ENCODE peak calls at places on chromosomes 3 and 15, in four cellular contexts. N is WTC11, P is K562, J is HepG2. H is an unnamed sample.
A peak's percentile ranks its signal among the peaks of the same experiment; 100 is the strongest.

GRCh38 chr3:71120012-71120411 is 463.5 kb downstream of the FOXP1 start:
- DNase-seq in P (no peak), N (no peak), J (no peak), H (no peak)

GRCh38 chr3:36679384-36680200 is 84.8 kb downstream of the DCLK3 start:
- DNase-seq in N (no peak), J (no peak), P (no peak), H (no peak)

GRCh38 chr15:75348034-75348562 is 1.3 kb downstream of the NEIL1 start:
- DNase-seq in N (no peak), J (no peak), P (no peak), H (peak; percentile 37)

GRCh38 chr3:109548192-109548938 is 211.0 kb upstream of the DPPA4 start:
- DNase-seq in J (no peak), P (no peak), N (no peak), H (no peak)

GRCh38 chr3:71570453-71571038 is 13.0 kb downstream of the FOXP1 start:
- DNase-seq in J (no peak), N (no peak), P (no peak), H (no peak)

GRCh38 chr3:37628711-37629301 is 232.9 kb upstream of the CTDSPL start:
- DNase-seq in J (no peak), N (no peak), P (no peak), H (peak; percentile 47)

GRCh38 chr15:38002883-38003477 is 68.5 kb downstream of the TMCO5A start:
- DNase-seq in N (peak; percentile 79), J (peak; percentile 49), P (peak; percentile 27), H (no peak)

GRCh38 chr15:75815811-75816719 is 27.2 kb upstream of the UBE2Q2 start:
- DNase-seq in J (no peak), N (no peak), P (no peak), H (no peak)

GRCh38 chr3:23686535-23686934 is 119.2 kb upstream of the UBE2E1 start:
- DNase-seq in J (no peak), P (no peak), N (no peak), H (no peak)

GRCh38 chr3:70176224-70176623 is 136.2 kb downstream of the MDFIC2 start:
- DNase-seq in J (no peak), P (no peak), N (no peak), H (no peak)

GRCh38 chr3:25429441-25429907 is 1.4 kb downstream of the RARB start:
- DNase-seq in J (no peak), N (no peak), P (no peak), H (no peak)

GRCh38 chr3:12479919-12480425 is 4.3 kb upstream of the TSEN2 start:
- DNase-seq in P (peak; percentile 62), N (peak; percentile 32), J (peak; percentile 66), H (peak; percentile 68)

GRCh38 chr3:159786489-159787181 is 202.0 kb upstream of the IL12A start:
- DNase-seq in N (no peak), J (no peak), P (no peak), H (no peak)

GRCh38 chr3:24069045-24069444 is 124.0 kb downstream of the NR1D2 start:
- DNase-seq in P (peak; percentile 29), J (peak; percentile 5), N (no peak), H (no peak)

GRCh38 chr3:57983734-57984518 is 24.3 kb upstream of the FLNB start:
- DNase-seq in J (peak; percentile 88), N (no peak), P (peak; percentile 77), H (no peak)

GRCh38 chr15:28026764-28027713 is 72.1 kb downstream of the OCA2 start:
- DNase-seq in P (peak; percentile 34), N (no peak), J (no peak), H (no peak)

GRCh38 chr3:16419640-16420039 is 93.9 kb downstream of the RFTN1 start:
- DNase-seq in P (no peak), J (no peak), N (no peak), H (no peak)

GRCh38 chr3:126343675-126344074 is 13.5 kb downstream of the KLF15 start:
- DNase-seq in P (no peak), N (peak; percentile 9), J (no peak), H (no peak)

GRCh38 chr15:64502537-64502936 is 42.2 kb downstream of the ZNF609 start:
- DNase-seq in N (no peak), P (no peak), J (no peak), H (no peak)

GRCh38 chr3:186413615-186414415 is 51.8 kb upstream of the DGKG start:
- DNase-seq in N (peak; percentile 45), J (no peak), P (no peak), H (no peak)

GRCh38 chr15:91128028-91128427 is 28.0 kb downstream of the SV2B start:
- DNase-seq in N (no peak), P (no peak), J (no peak), H (no peak)

GRCh38 chr15:76174654-76175053 is 114.9 kb downstream of the TMEM266 start:
- DNase-seq in J (no peak), N (no peak), P (no peak), H (no peak)

GRCh38 chr15:100111103-100112060 is 230.4 kb downstream of the ADAMTS17 start:
- DNase-seq in J (peak; percentile 14), N (no peak), P (peak; percentile 6), H (no peak)

GRCh38 chr3:126656376-126657134 is 1.6 kb upstream of the TXNRD3 start:
- DNase-seq in P (no peak), J (no peak), N (no peak), H (no peak)

GRCh38 chr3:171986208-171986607 is 53.2 kb upstream of the FNDC3B start:
- DNase-seq in P (no peak), J (no peak), N (no peak), H (no peak)

GRCh38 chr3:149494022-149494758 is 19.7 kb downstream of the TM4SF4 start:
- DNase-seq in J (peak; percentile 64), N (peak; percentile 82), P (peak; percentile 65), H (peak; percentile 73)

GRCh38 chr3:64354956-64355355 is 129.7 kb upstream of the PRICKLE2 start:
- DNase-seq in J (no peak), N (no peak), P (no peak), H (no peak)

GRCh38 chr3:143581972-143582722 is 266.1 kb downstream of the SLC9A9 start:
- DNase-seq in P (no peak), N (no peak), J (no peak), H (no peak)

GRCh38 chr3:119597548-119598288 is at the start of gene PLA1A:
- DNase-seq in N (no peak), J (peak; percentile 33), P (no peak), H (no peak)

GRCh38 chr3:137020315-137020714 is 62.5 kb downstream of the IL20RB start:
- DNase-seq in J (peak; percentile 20), N (no peak), P (no peak), H (no peak)

GRCh38 chr3:176873261-176873660 is 324.0 kb downstream of the TBL1XR1 start:
- DNase-seq in N (no peak), J (no peak), P (no peak), H (no peak)

GRCh38 chr15:35784745-35785144 is 238.8 kb upstream of the DPH6 start:
- DNase-seq in J (no peak), N (no peak), P (peak; percentile 15), H (peak; percentile 20)

DNA sequence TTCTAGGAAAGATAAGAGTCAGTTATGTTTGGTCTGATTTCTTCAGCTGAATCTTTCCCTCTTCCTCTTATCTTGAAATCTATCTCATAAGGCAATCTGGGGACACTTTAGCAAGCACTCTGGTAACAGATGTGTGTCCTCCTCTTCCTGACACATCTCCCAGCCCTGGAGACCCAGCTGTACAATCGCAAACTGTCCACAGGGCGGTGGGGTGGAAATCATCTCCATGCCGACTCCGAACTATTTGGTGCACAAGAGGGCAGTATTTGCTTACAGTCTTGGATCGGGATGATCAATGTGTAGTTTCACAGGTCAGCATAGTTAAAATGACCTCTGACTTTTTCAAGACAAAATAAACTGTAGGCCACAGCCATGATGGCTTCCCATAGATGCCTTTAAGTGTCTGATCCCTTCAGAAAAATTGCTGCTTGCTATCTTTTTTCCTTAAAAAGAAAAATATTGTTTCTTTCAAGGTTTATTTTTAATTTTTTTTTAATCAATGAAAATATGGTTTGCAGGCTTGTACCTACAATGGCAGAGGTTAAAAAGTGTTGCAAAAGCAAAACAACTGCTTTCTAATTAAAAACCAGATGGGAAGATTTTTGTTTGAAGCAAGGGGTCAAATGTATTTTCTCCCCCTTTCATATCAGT is 17.7 kb downstream of the EEFSEC start:
- DNase-seq in J (peak; percentile 91), P (peak; percentile 78), N (peak; percentile 47), H (peak; percentile 74)
- TF ChIP-seq ELF4 in J (no peak), P (no peak), N (no peak), H (no peak)

GRCh38 chr3:46708401-46709146 is 7.4 kb downstream of the TMIE start:
- DNase-seq in N (peak; percentile 7), J (no peak), P (no peak), H (no peak)

GRCh38 chr3:46707601-46708011 is 6.4 kb downstream of the TMIE start:
- DNase-seq in P (no peak), J (no peak), N (no peak), H (no peak)

GRCh38 chr3:46705751-46706572 is 4.8 kb downstream of the TMIE start:
- DNase-seq in N (no peak), J (no peak), P (no peak), H (no peak)

GRCh38 chr3:46705022-46705530 is 3.9 kb downstream of the TMIE start:
- DNase-seq in P (peak; percentile 85), J (peak; percentile 63), N (peak; percentile 83), H (peak; percentile 78)

GRCh38 chr3:46706771-46707582 is 5.8 kb downstream of the TMIE start:
- DNase-seq in P (no peak), J (no peak), N (peak; percentile 20), H (no peak)
- TF ChIP-seq ELF4 in P (no peak), J (no peak), N (no peak), H (no peak)

GRCh38 chr3:94776401-94776915 is 713.6 kb downstream of the NSUN3 start:
- DNase-seq in N (no peak), J (no peak), P (no peak), H (no peak)
- TF ChIP-seq ELF4 in N (no peak), J (no peak), P (no peak), H (no peak)

DNA sequence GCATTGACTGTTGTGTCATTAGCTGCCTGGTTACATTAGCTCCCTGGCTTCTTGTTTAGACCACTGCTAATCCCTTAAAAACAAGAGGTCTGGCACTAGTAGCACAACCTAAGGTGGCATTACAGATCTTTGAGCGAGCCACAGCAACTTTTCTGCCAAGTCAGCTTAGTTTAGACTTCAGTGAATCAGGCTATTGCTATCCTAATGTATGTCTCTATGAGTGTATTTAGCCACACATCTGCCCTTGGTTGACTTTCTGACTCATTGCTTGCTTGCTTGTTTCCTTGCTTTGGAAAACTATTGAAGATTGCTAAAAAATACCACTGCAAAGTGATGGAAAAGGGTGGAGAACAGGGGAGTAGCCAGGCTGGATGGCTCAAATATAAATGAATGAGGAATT is 50.2 kb downstream of the CHP1 start:
- DNase-seq in P (no peak), N (no peak), J (peak; percentile 37), H (no peak)
- TF ChIP-seq ELF4 in P (no peak), N (no peak), J (no peak), H (no peak)

DNA sequence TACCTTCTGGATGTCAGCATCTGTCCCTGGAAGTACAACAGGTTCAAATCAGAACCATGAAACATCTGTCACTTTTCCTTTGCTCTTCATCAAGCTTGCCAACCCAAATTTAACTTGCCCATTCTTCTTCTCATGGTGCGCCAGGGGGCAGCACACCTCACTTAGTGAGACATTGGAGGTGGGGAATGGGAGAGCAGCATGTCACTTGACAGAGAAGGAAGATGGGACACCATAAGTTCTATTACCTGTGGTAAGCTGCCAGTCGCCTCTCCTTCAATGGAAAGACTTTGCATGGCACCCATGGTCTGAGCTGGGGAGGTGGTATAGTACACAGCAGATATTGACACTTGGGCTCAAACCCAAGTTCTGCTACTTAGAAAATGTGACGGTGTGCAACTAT is 2.9 kb downstream of the SCN5A start:
- DNase-seq in P (peak; percentile 74), N (no peak), J (peak; percentile 60), H (peak; percentile 31)
- TF ChIP-seq ELF4 in P (no peak), N (no peak), J (no peak), H (no peak)

GRCh38 chr15:72584006-72584405 is 70.5 kb upstream of the GOLGA6B start:
- DNase-seq in J (no peak), P (no peak), N (no peak), H (no peak)
- TF ChIP-seq ELF4 in J (no peak), P (no peak), N (no peak), H (no peak)